ENCODE peak calls at places on chromosome 1, in ten cellular contexts. L is H1, W is SK-N-SH, M is stomach, U is GM23338, T is esophagus muscularis mucosa, Y is transverse colon, A is GM12891, Q is spleen, I is suprapubic skin. V is an unnamed sample.

GRCh38 chr1:187280051-187280450 is 451.3 kb downstream of the PLA2G4A start:
- DNase-seq in W (no peak), L (no peak), Q (no peak), U (no peak), A (no peak), T (no peak), I (no peak), Y (no peak), M (no peak), V (no peak)

GRCh38 chr1:53107570-53108322 is 34.7 kb downstream of the SLC1A7 start:
- DNase-seq in T (no peak), Y (no peak), L (no peak), W (no peak), U (no peak), Q (no peak), I (no peak), A (no peak), M (peak), V (no peak)

GRCh38 chr1:161382214-161383019 is 14.7 kb upstream of the CFAP126 start:
- DNase-seq in A (no peak), T (no peak), Q (no peak), U (peak), Y (no peak), I (no peak), L (no peak), W (peak), M (no peak), V (no peak)

GRCh38 chr1:209527372-209527771 is 56.1 kb upstream of the CAMK1G start:
- DNase-seq in Y (no peak), A (no peak), I (no peak), U (no peak), T (no peak), W (no peak), M (no peak), Q (no peak), L (no peak), V (no peak)

GRCh38 chr1:247496581-247497285 is 38.8 kb upstream of the OR2B11 start:
- DNase-seq in W (no peak), L (no peak), Y (no peak), M (no peak), A (no peak), T (no peak), I (no peak), U (no peak), Q (no peak), V (no peak)

GRCh38 chr1:206036661-206037455 is 13.2 kb upstream of the CTSE start:
- DNase-seq in L (no peak), A (no peak), W (no peak), T (no peak), M (no peak), U (no peak), Q (no peak), Y (no peak), I (no peak), V (no peak)

GRCh38 chr1:206736878-206737728 is 33.5 kb upstream of the IL19 start:
- DNase-seq in L (no peak), U (no peak), M (no peak), I (no peak), T (no peak), Q (no peak), Y (peak), W (no peak), A (no peak), V (no peak)

GRCh38 chr1:13892671-13893325 is 192.8 kb downstream of the PRDM2 start:
- DNase-seq in I (no peak), Y (peak), W (peak), Q (no peak), L (no peak), A (no peak), M (no peak), T (no peak), U (peak), V (no peak)

GRCh38 chr1:228702433-228702832 is 32.8 kb upstream of the RHOU start:
- DNase-seq in Y (no peak), U (no peak), L (no peak), T (no peak), A (no peak), Q (no peak), M (no peak), W (no peak), I (no peak), V (no peak)

GRCh38 chr1:51910618-51911017 is 32.1 kb upstream of the NRDC start:
- DNase-seq in M (no peak), I (no peak), U (no peak), W (no peak), T (no peak), A (no peak), Y (no peak), L (no peak), Q (no peak), V (no peak)

GRCh38 chr1:154344977-154345837 is 19.9 kb downstream of the ATP8B2 start:
- DNase-seq in M (peak), I (no peak), A (no peak), U (peak), W (peak), L (no peak), Y (peak), Q (peak), T (no peak), V (no peak)

GRCh38 chr1:200732438-200732837 is 6.3 kb upstream of the CAMSAP2 start:
- DNase-seq in W (no peak), I (no peak), Y (no peak), M (no peak), L (no peak), A (no peak), U (peak), Q (no peak), T (no peak), V (no peak)

GRCh38 chr1:36606908-36607651 is 124.4 kb upstream of the CSF3R start:
- DNase-seq in U (no peak), I (no peak), A (no peak), W (no peak), T (no peak), Y (no peak), L (no peak), Q (no peak), M (no peak), V (no peak)

GRCh38 chr1:241532864-241533263 is 686 bp downstream of the KMO start:
- DNase-seq in L (no peak), T (no peak), Y (peak), W (no peak), U (no peak), A (no peak), I (no peak), Q (peak), M (no peak), V (no peak)

GRCh38 chr1:50251592-50252165 is 143.0 kb downstream of the ELAVL4 start:
- DNase-seq in I (no peak), W (peak), L (no peak), Q (peak), U (peak), T (no peak), M (no peak), A (peak), Y (no peak), V (no peak)

GRCh38 chr1:35268282-35269189 is at the start of gene ZMYM4:
- DNase-seq in A (peak), W (peak), M (peak), U (peak), Y (peak), Q (peak), L (peak), T (peak), I (peak), V (peak)

GRCh38 chr1:170530972-170531757 is 801 bp upstream of the GORAB start:
- DNase-seq in Q (peak), M (no peak), A (no peak), U (peak), T (no peak), W (peak), Y (peak), L (no peak), I (peak), V (no peak)

GRCh38 chr1:107344268-107344667 is 203.4 kb downstream of the NTNG1 start:
- DNase-seq in A (no peak), M (no peak), W (no peak), T (no peak), U (peak), L (no peak), Q (no peak), Y (no peak), I (no peak), V (no peak)

GRCh38 chr1:200776949-200777348 is 38.3 kb downstream of the CAMSAP2 start:
- DNase-seq in Q (no peak), L (no peak), Y (no peak), I (no peak), U (no peak), M (no peak), A (no peak), W (no peak), T (no peak), V (no peak)

GRCh38 chr1:72281144-72281543 is 1.2 kb downstream of the NEGR1 start:
- DNase-seq in L (no peak), T (no peak), A (no peak), I (no peak), Y (no peak), Q (no peak), M (no peak), U (no peak), W (no peak), V (no peak)

GRCh38 chr1:221172836-221173235 is 293.6 kb downstream of the HLX start:
- DNase-seq in Y (no peak), M (no peak), I (no peak), U (no peak), T (no peak), A (no peak), Q (no peak), L (no peak), W (no peak), V (no peak)

GRCh38 chr1:227542153-227543120 is 20.9 kb upstream of the ZNF678 start:
- DNase-seq in Q (peak), U (peak), Y (peak), I (peak), M (peak), T (no peak), L (peak), A (peak), W (peak), V (peak)

GRCh38 chr1:37923551-37923889 is 23.3 kb downstream of the INPP5B start:
- DNase-seq in Q (no peak), W (no peak), I (no peak), M (no peak), U (no peak), T (no peak), A (no peak), L (no peak), Y (no peak), V (no peak)

GRCh38 chr1:112707217-112708001 is 482 bp upstream of the RHOC start:
- DNase-seq in M (peak), T (peak), I (peak), U (peak), A (peak), W (peak), L (peak), Q (peak), Y (peak), V (peak)

DNA sequence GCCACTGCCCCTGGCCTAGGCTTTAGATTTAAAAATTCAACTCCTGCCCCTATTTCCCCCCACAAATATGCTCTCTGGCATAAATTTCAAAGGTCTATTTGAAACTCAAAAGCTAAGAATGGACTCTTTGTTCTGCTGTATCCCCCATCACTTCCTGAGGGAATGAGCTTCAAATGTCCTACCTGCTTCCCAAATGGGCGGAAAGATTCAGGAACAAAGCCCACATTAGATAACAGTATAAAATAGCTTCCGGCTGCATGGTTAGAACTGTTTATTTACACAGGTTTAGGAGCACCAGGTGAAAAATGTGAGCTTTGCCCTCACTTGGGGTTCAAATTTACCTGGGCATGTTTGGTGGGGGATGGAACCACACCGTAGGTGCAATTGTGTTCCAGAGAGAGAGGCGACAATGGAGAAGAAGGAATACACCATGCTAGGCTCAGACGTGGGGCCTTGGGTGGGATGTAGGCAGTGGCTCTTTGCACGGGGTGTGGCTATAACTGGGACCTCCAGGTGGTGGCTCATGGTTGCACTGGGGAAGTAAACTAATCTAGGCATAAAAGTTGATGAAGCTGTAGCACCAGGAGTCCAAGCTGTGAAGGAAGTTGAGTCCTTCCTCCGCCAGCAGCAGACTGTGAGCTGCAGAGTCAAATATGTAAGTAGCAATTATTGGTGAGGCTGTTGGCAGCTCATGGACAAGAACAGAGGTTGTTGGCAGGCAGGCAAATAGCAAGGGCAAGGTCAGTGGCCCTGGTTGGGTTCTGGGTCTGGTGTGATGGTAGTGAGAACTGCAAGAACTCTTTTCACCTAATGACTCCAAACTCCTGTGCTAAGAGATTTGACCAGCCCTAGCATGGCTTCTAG is 41.5 kb upstream of the SRSF10 start:
- DNase-seq in U (no peak), I (no peak), Q (no peak), T (no peak), Y (peak), L (no peak), A (no peak), M (peak), W (no peak), V (no peak)
- TF ChIP-seq POLR2AphosphoS5 in U (no peak), I (no peak), Q (no peak), T (no peak), Y (no peak), L (no peak), A (no peak), M (no peak), W (no peak), V (no peak)

DNA sequence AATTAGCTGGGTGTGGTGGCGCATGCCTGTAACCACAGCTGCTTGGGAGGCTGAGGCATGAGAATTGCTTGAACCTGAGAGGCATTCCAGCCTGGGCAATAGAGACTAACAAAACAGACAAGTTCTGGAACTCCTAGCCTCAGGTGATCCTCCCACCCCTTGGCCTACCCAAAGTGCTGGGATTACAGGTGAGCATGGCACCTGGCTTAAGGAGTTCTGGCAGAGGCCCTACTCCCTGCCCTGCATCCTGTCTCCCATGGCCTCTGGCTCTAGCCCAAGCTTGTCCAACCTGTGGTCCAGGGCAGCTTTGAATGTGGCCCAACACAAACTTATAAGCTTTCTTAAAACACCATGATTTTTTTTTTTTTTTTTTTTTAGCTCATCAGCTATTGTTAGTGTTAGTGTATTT is 20.4 kb downstream of the TOMM20 start:
- DNase-seq in Y (no peak), L (no peak), U (no peak), W (no peak), I (no peak), M (no peak), A (no peak), T (no peak), Q (no peak), V (no peak)
- TF ChIP-seq POLR2AphosphoS5 in Y (peak), L (peak), U (no peak), W (no peak), I (no peak), M (no peak), A (peak), T (no peak), Q (no peak), V (no peak)

GRCh38 chr1:168465942-168466702 is 77.7 kb downstream of the XCL2 start:
- DNase-seq in I (no peak), Y (peak), L (no peak), T (no peak), W (peak), U (no peak), Q (no peak), A (no peak), M (peak), V (no peak)
- TF ChIP-seq POLR2AphosphoS5 in I (no peak), Y (peak), L (no peak), T (peak), W (peak), U (no peak), Q (no peak), A (no peak), M (no peak), V (no peak)

GRCh38 chr1:1435094-1435903 is at the start of gene VWA1:
- DNase-seq in L (no peak), W (peak), T (no peak), I (no peak), Y (peak), U (peak), Q (peak), M (peak), A (peak), V (no peak)

GRCh38 chr1:1437904-1438376 is 2.5 kb downstream of the VWA1 start:
- DNase-seq in L (no peak), U (no peak), Y (peak), T (no peak), A (no peak), M (peak), Q (no peak), I (no peak), W (peak), V (no peak)

GRCh38 chr1:1435911-1436633 is 582 bp downstream of the VWA1 start:
- DNase-seq in L (no peak), Q (peak), T (no peak), W (peak), A (no peak), Y (no peak), I (no peak), M (no peak), U (no peak), V (no peak)

GRCh38 chr1:1437033-1437903 is 1.8 kb downstream of the VWA1 start:
- DNase-seq in M (no peak), U (no peak), L (no peak), Q (peak), W (peak), A (no peak), T (no peak), I (no peak), Y (no peak), V (no peak)

DNA sequence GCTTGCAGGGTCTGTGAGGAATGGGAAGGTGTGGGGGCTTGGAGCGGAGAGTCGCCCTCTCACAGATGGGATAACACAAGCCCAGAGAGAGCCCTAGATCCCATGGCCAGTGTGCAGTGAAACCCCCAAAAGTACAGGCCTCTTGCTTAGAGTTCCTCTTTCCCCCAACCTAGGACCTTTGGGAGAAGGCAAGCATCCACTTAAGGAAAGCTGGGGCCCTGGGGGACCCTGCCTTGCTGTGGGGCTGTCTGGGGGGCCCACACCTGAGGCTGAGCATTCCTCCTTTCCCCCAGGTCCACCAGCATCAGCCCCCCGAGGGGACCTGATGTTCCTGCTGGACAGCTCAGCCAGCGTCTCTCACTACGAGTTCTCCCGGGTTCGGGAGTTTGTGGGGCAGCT is 1.1 kb downstream of the VWA1 start:
- DNase-seq in Q (no peak), M (no peak), T (no peak), W (no peak), U (no peak), A (no peak), Y (no peak), I (no peak), L (no peak), V (no peak)
- TF ChIP-seq POLR2AphosphoS5 in Q (no peak), M (no peak), T (no peak), W (no peak), U (no peak), A (no peak), Y (no peak), I (no peak), L (no peak), V (no peak)

DNA sequence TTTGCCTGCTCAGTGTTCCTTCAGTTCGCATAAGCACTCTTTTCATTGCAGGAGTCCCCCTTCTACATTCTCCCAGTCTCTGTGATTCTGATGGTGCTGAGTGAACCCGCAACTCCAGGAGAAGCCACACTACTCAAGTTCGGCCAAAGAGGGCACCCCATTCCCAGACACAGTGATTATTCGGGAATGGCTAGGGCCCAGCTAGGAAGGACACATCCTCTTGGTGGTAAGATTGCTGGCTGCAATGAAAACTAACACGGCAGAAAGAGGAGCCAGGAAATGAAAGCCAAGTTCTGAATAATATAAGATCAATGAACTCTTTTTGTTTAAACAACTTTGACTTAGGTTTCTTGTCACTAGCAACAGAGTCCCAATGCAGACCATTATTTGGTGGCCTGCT is 14.9 kb downstream of the CREG1 start:
- DNase-seq in U (peak), T (no peak), A (no peak), Q (no peak), I (no peak), Y (no peak), W (no peak), L (peak), M (no peak), V (no peak)
- TF ChIP-seq POLR2AphosphoS5 in U (no peak), T (no peak), A (no peak), Q (no peak), I (no peak), Y (no peak), W (no peak), L (no peak), M (no peak), V (no peak)

DNA sequence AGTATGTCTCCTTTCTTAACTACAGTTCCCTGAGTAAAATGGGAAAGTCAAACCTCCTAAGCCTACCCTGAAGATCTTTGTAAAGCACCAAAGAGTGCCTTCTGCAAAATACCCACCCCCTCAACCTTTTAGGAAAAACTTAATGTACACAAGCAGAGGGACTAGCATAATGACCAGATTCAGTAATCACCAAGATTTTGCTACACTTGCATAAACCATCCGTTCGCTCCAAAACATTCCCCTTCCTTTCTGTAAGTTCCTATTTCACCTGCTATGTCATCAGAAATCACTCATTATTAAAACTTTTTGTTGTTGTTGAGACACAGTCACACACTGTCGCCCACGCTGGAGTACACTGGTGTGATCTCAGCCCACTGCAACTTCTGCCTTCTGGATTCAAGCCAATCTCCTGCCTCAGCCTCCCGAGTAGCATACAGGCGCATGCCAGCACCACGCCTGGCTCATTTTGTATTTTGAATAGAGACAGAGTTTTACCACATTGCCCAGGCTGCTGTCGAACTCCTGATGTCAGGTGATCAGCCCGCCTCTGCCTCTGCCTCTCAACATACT is 3.5 kb downstream of the MRPL20 start:
- DNase-seq in T (no peak), W (no peak), Y (no peak), M (no peak), Q (no peak), L (no peak), I (no peak), U (no peak), A (no peak), V (no peak)
- TF ChIP-seq POLR2AphosphoS5 in T (no peak), W (no peak), Y (no peak), M (no peak), Q (peak), L (no peak), I (no peak), U (no peak), A (no peak), V (no peak)

GRCh38 chr1:216626394-216627067 is 96.7 kb downstream of the ESRRG start:
- DNase-seq in L (no peak), M (no peak), W (no peak), A (no peak), I (no peak), T (no peak), Q (no peak), Y (no peak), U (peak), V (no peak)

GRCh38 chr1:216627252-216627651 is 96.0 kb downstream of the ESRRG start:
- DNase-seq in I (no peak), Q (no peak), M (no peak), L (no peak), A (no peak), T (no peak), W (no peak), Y (no peak), U (no peak), V (no peak)

GRCh38 chr1:216632980-216633379 is 90.2 kb downstream of the ESRRG start:
- DNase-seq in U (peak), W (no peak), M (no peak), L (no peak), T (no peak), A (no peak), Y (no peak), Q (no peak), I (no peak), V (no peak)

GRCh38 chr1:216630532-216630931 is 92.7 kb downstream of the ESRRG start:
- DNase-seq in I (no peak), Q (no peak), M (no peak), T (no peak), A (no peak), Y (no peak), W (no peak), L (no peak), U (no peak), V (no peak)
- TF ChIP-seq POLR2AphosphoS5 in I (no peak), Q (no peak), M (no peak), T (no peak), A (no peak), Y (no peak), W (no peak), L (no peak), U (no peak), V (no peak)

V was measured in breast epithelium.